ENCODE peak calls at places on chromosomes 6 and 20, in eight cellular contexts. N is GM12891, B is IMR-90, I is A549, E is H54, F is stomach, T is sigmoid colon, P is lower leg skin. Z is an unnamed sample.

GRCh38 chr6:133240511-133241087 is 558 bp upstream of the EYA4 start:
- DNase-seq in P (no peak), I (peak), F (no peak), B (peak), T (peak), N (no peak), E (no peak), Z (peak)

GRCh38 chr20:1505361-1505760 is 14.1 kb upstream of the SIRPB2 start:
- DNase-seq in N (no peak), E (peak), B (no peak), P (no peak), F (no peak), I (peak), T (no peak), Z (no peak)

GRCh38 chr6:169385237-169385880 is 131.7 kb upstream of the THBS2 start:
- DNase-seq in N (no peak), E (no peak), T (no peak), P (no peak), I (no peak), B (no peak), F (no peak), Z (no peak)

GRCh38 chr20:58046311-58046710 is 182.1 kb downstream of the ANKRD60 start:
- DNase-seq in P (peak), B (no peak), E (no peak), T (no peak), N (no peak), I (no peak), F (no peak), Z (no peak)

GRCh38 chr20:42958367-42959112 is 231.2 kb downstream of the PTPRT start:
- DNase-seq in N (no peak), I (no peak), P (no peak), F (no peak), B (no peak), T (no peak), E (no peak), Z (no peak)

GRCh38 chr20:18133962-18134361 is 3.7 kb upstream of the KAT14 start:
- DNase-seq in N (no peak), I (no peak), T (no peak), B (no peak), P (no peak), F (peak), E (no peak), Z (no peak)

GRCh38 chr20:19251506-19251905 is 39.1 kb downstream of the SLC24A3 start:
- DNase-seq in B (no peak), T (no peak), P (peak), I (no peak), N (no peak), F (no peak), E (no peak), Z (no peak)

GRCh38 chr20:4971064-4971463 is 30.2 kb downstream of the SLC23A2 start:
- DNase-seq in N (no peak), F (no peak), T (no peak), E (no peak), P (no peak), B (no peak), I (no peak), Z (no peak)

GRCh38 chr6:125588268-125588667 is 161.2 kb upstream of the HEY2 start:
- DNase-seq in T (no peak), F (no peak), I (no peak), B (no peak), E (no peak), N (no peak), P (no peak), Z (no peak)

GRCh38 chr20:50627747-50628146 is 63.6 kb downstream of the RIPOR3 start:
- DNase-seq in N (no peak), F (no peak), E (no peak), B (no peak), I (no peak), P (no peak), T (no peak), Z (no peak)

GRCh38 chr6:145895802-145896201 is 68.4 kb downstream of the SHPRH start:
- DNase-seq in P (no peak), N (no peak), B (peak), I (no peak), E (no peak), T (no peak), F (no peak), Z (no peak)

GRCh38 chr6:39945626-39946025 is 11.4 kb upstream of the MOCS1 start:
- DNase-seq in P (no peak), N (no peak), F (no peak), T (no peak), E (no peak), B (no peak), I (no peak), Z (no peak)

GRCh38 chr20:63177134-63177784 is 38.7 kb downstream of the YTHDF1 start:
- DNase-seq in I (peak), E (no peak), F (no peak), B (no peak), T (no peak), N (no peak), P (no peak), Z (no peak)

GRCh38 chr6:42068173-42068572 is 17.8 kb downstream of the TAF8 start:
- DNase-seq in B (no peak), N (no peak), P (no peak), I (no peak), F (no peak), T (no peak), E (no peak), Z (no peak)

GRCh38 chr6:111207141-111207858 is 120.0 kb downstream of the SLC16A10 start:
- DNase-seq in N (no peak), E (no peak), P (no peak), I (no peak), T (no peak), F (no peak), B (peak), Z (no peak)

GRCh38 chr6:47476794-47477496 is 644 bp upstream of the CD2AP start:
- DNase-seq in F (no peak), P (no peak), T (no peak), I (no peak), N (no peak), E (no peak), B (no peak), Z (no peak)

GRCh38 chr6:100257661-100258395 is 206.9 kb downstream of the SIM1 start:
- DNase-seq in T (no peak), I (peak), B (peak), N (no peak), E (peak), F (no peak), P (no peak), Z (no peak)

GRCh38 chr6:45323656-45324224 is 4.4 kb upstream of the RUNX2 start:
- DNase-seq in N (no peak), I (no peak), T (no peak), F (no peak), P (no peak), E (no peak), B (no peak), Z (no peak)

GRCh38 chr6:73675466-73676098 is 20.4 kb upstream of the CD109 start:
- DNase-seq in F (peak), N (no peak), B (peak), P (peak), I (peak), T (peak), E (no peak), Z (no peak)

GRCh38 chr6:142821860-142822259 is 123.1 kb downstream of the HIVEP2 start:
- DNase-seq in F (no peak), E (no peak), B (no peak), T (no peak), I (no peak), P (no peak), N (no peak), Z (no peak)

GRCh38 chr20:49228676-49229075 is 9.5 kb downstream of the DDX27 start:
- DNase-seq in E (no peak), I (no peak), T (peak), N (no peak), F (no peak), B (no peak), P (no peak), Z (no peak)

GRCh38 chr6:44732243-44732642 is 344.7 kb downstream of the CDC5L start:
- DNase-seq in B (no peak), P (no peak), F (no peak), I (no peak), E (no peak), T (no peak), N (no peak), Z (no peak)

GRCh38 chr6:4351857-4352669 is 216.7 kb upstream of the ECI2 start:
- DNase-seq in N (no peak), F (peak), P (peak), I (peak), T (peak), B (peak), E (peak), Z (no peak)

GRCh38 chr6:149463781-149464180 is 21.0 kb downstream of the ZC3H12D start:
- DNase-seq in E (no peak), F (no peak), N (no peak), B (peak), T (no peak), P (no peak), I (no peak), Z (no peak)

GRCh38 chr6:116564296-116564695 is 7.0 kb upstream of the RWDD1 start:
- DNase-seq in I (no peak), T (no peak), N (no peak), F (no peak), B (peak), P (no peak), E (no peak), Z (no peak)

GRCh38 chr20:53677447-53678314 is 84.0 kb upstream of the ZNF217 start:
- DNase-seq in F (peak), P (no peak), B (peak), I (peak), E (no peak), N (no peak), T (no peak), Z (no peak)

GRCh38 chr6:43516367-43516696 is 394 bp downstream of the YIPF3 start:
- DNase-seq in P (no peak), B (no peak), I (no peak), T (no peak), E (no peak), N (no peak), F (no peak), Z (no peak)

DNA sequence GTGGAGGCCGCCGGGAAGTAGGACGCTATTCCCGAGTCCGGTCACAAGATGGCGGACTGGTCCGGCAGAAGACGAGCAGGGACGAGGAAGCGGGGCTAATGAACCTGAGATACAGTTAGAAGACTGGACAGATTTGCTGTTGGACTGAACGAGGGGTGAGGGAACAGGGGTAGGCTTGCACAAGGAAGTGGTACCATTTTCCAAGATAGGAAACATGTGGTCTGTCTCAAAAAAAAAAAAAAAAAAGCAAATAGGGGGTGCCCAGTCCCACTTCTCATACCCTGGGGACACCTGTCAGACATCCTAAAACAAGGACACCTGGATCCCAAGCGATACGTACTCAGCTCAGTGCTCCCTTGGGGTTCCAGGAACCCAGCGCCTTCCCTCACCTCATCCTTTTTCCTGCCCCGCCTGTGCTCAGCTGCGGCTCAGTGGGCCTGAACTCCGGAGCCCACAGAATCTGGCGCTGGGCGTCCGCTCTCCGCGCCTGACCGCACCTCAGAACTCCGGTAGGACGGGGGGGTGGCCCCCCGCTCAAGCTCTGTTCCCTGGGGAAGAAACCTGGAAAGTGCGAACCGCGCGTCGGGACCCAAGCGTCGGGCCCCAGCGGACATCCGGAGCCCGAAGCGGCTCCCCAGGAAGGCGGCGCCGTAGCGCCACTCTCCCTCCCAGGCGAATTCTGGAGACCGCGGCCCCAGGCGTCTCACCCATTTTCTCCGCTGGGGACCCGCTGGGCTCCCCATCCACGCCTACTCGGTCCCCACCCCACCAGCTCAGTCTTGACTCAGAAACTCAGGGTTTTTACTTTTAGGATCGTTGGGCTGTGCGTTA is at the start of gene LY6G5C:
- DNase-seq in F (peak), P (peak), N (peak), T (peak), B (peak), I (peak), E (no peak), Z (peak)
- TF ChIP-seq POLR2A in F (no peak), P (no peak), N (no peak), T (no peak), B (no peak), I (no peak), E (no peak), Z (no peak)

GRCh38 chr20:44392088-44392775 is 36.7 kb downstream of the HNF4A start:
- DNase-seq in T (no peak), F (no peak), N (no peak), P (no peak), I (no peak), E (no peak), B (no peak), Z (no peak)

GRCh38 chr20:44395183-44395962 is 39.9 kb downstream of the HNF4A start:
- DNase-seq in F (no peak), N (no peak), P (no peak), T (no peak), B (no peak), E (no peak), I (no peak), Z (no peak)

GRCh38 chr20:44394520-44395182 is 39.2 kb downstream of the HNF4A start:
- DNase-seq in B (no peak), I (peak), F (no peak), N (no peak), E (no peak), P (no peak), T (no peak), Z (no peak)

GRCh38 chr20:44393608-44394519 is 38.4 kb downstream of the HNF4A start:
- DNase-seq in N (no peak), F (no peak), E (no peak), T (no peak), P (no peak), I (no peak), B (no peak), Z (no peak)

GRCh38 chr20:44392776-44393607 is 37.5 kb downstream of the HNF4A start:
- DNase-seq in T (no peak), P (no peak), N (no peak), B (no peak), I (no peak), F (no peak), E (no peak), Z (no peak)
- TF ChIP-seq POLR2A in T (no peak), P (no peak), N (no peak), B (no peak), I (no peak), F (no peak), E (no peak), Z (no peak)

DNA sequence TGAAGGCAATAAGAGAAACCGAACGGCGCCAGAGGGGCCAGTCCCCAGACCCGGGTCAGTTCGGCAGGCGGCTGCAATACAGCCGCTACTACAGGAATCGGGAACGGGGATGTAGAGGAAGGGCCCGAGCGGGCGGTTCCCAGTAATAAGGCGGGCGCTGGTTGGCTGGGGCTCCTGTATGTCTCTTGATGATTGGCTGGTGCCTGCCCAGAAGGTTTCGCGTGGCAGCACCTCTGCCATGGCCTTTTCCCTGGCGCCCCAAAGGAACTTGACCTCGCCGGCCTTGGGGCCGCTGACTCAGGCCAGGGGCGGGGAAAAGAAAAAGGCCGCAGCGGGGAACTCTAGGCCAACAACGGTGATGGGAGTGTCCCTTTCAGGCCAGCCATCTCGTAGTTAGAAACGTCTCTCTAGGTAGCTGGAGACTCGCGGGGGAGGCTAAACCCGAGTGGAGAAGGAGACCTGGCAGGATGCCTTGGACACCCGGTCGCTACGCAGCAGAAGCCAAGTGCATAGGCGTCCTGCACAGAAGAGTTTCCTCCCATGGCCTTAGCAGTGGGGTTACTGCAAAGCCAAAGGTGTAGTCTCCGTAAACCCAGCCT is at the start of gene IBTK:
- DNase-seq in T (peak), I (peak), B (peak), F (peak), E (peak), P (peak), N (peak), Z (peak)
- TF ChIP-seq POLR2A in T (peak), I (peak), B (peak), F (no peak), E (peak), P (no peak), N (peak), Z (peak)

GRCh38 chr20:25280051-25280573 is 32.2 kb downstream of the PYGB start:
- DNase-seq in F (peak), P (peak), T (peak), B (no peak), E (no peak), N (no peak), I (no peak), Z (no peak)
- TF ChIP-seq POLR2A in F (no peak), P (no peak), T (no peak), B (no peak), E (no peak), N (no peak), I (no peak), Z (no peak)

DNA sequence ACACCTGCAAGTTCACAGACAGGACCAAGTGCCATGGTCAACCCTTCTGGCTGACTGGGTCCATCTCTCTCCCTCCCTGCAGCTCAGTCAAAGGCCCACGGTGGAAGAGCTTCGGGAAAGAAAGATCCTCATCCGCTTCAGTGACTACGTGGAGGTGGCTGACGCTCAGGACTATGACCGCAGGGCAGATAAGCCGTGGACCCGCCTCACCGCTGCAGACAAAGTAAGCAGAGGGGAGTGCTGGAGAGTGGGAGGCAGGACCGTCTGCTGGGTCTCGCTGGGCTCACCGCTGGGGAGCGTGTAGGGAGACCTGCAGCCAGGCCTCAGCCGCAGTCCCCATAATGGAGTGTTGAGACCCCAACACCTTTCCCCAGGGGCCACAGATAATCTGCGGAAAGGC is 45.0 kb downstream of the TBC1D7 start:
- DNase-seq in I (no peak), F (no peak), N (no peak), P (no peak), B (no peak), T (no peak), E (no peak), Z (no peak)
- TF ChIP-seq POLR2A in I (no peak), F (no peak), N (no peak), P (no peak), B (no peak), T (no peak), E (no peak), Z (no peak)

GRCh38 chr6:157076427-157076774 is 246.9 kb downstream of the TMEM242 start:
- DNase-seq in E (no peak), I (no peak), B (no peak), N (no peak), F (no peak), P (no peak), T (no peak), Z (no peak)
- TF ChIP-seq POLR2A in E (no peak), I (no peak), B (no peak), N (no peak), F (no peak), P (no peak), T (no peak), Z (no peak)

GRCh38 chr6:170554086-170554887 is at the start of gene TBP:
- DNase-seq in T (peak), F (peak), I (peak), E (peak), P (peak), B (peak), N (peak), Z (peak)
- TF ChIP-seq POLR2A in T (no peak), F (no peak), I (peak), E (peak), P (no peak), B (peak), N (peak), Z (peak)

Z was measured in GM12892.